ENCODE peak calls at places on chromosomes 2 and 18, in six cellular contexts. E, F, C, Q, Z and X are unnamed samples.

GRCh38 chr2:132909427-132909826 is 239.4 kb upstream of the LYPD1 start:
- DNase-seq in E (no peak), F (no peak), Q (no peak), Z (no peak), C (no peak), X (no peak)

GRCh38 chr2:113858764-113859163 is 31.1 kb upstream of the ACTR3 start:
- DNase-seq in E (no peak), F (no peak), Z (peak), C (peak), Q (no peak), X (no peak)

GRCh38 chr2:226795281-226796011 is 4.2 kb downstream of the IRS1 start:
- DNase-seq in Z (no peak), C (no peak), F (peak), E (no peak), Q (no peak), X (no peak)

GRCh38 chr2:48131503-48132293 is 225.4 kb upstream of the FBXO11 start:
- DNase-seq in C (no peak), E (no peak), F (no peak), Q (no peak), Z (peak), X (no peak)

GRCh38 chr2:234258562-234259141 is 208.2 kb downstream of the SPP2 start:
- DNase-seq in Q (no peak), Z (no peak), C (no peak), E (no peak), F (no peak), X (no peak)

GRCh38 chr2:106745468-106745867 is 140.5 kb downstream of the ST6GAL2 start:
- DNase-seq in F (no peak), C (no peak), Q (no peak), E (no peak), Z (peak), X (no peak)

GRCh38 chr2:205366336-205367060 is 315.8 kb upstream of the NRP2 start:
- DNase-seq in E (no peak), C (peak), Z (no peak), Q (no peak), F (no peak), X (no peak)

GRCh38 chr2:152065945-152066344 is 32.9 kb downstream of the CACNB4 start:
- DNase-seq in Q (no peak), Z (no peak), E (no peak), C (no peak), F (no peak), X (no peak)

GRCh38 chr2:42117923-42118758 is 51.0 kb upstream of the EML4 start:
- DNase-seq in E (no peak), F (no peak), Z (no peak), Q (no peak), C (peak), X (no peak)

GRCh38 chr2:150646746-150647145 is 159.3 kb upstream of the RND3 start:
- DNase-seq in E (no peak), Z (no peak), F (no peak), C (no peak), Q (no peak), X (no peak)

GRCh38 chr2:113754989-113755689 is 1.3 kb downstream of the SLC35F5 start:
- DNase-seq in F (no peak), E (no peak), Z (peak), C (peak), Q (no peak), X (no peak)

GRCh38 chr2:138829326-138829725 is 49.1 kb upstream of the NXPH2 start:
- DNase-seq in Z (peak), C (peak), Q (peak), F (no peak), E (no peak), X (peak)

GRCh38 chr18:22685788-22686187 is 247.3 kb upstream of the RBBP8 start:
- DNase-seq in Q (no peak), Z (no peak), C (no peak), F (no peak), E (no peak), X (no peak)

GRCh38 chr2:1429895-1430294 is 16.6 kb downstream of the TPO start:
- DNase-seq in C (no peak), F (no peak), Q (no peak), E (no peak), Z (no peak), X (no peak)

GRCh38 chr2:196823750-196824149 is 14.6 kb upstream of the C2orf66 start:
- DNase-seq in F (no peak), Z (peak), Q (no peak), C (peak), E (no peak), X (no peak)

DNA sequence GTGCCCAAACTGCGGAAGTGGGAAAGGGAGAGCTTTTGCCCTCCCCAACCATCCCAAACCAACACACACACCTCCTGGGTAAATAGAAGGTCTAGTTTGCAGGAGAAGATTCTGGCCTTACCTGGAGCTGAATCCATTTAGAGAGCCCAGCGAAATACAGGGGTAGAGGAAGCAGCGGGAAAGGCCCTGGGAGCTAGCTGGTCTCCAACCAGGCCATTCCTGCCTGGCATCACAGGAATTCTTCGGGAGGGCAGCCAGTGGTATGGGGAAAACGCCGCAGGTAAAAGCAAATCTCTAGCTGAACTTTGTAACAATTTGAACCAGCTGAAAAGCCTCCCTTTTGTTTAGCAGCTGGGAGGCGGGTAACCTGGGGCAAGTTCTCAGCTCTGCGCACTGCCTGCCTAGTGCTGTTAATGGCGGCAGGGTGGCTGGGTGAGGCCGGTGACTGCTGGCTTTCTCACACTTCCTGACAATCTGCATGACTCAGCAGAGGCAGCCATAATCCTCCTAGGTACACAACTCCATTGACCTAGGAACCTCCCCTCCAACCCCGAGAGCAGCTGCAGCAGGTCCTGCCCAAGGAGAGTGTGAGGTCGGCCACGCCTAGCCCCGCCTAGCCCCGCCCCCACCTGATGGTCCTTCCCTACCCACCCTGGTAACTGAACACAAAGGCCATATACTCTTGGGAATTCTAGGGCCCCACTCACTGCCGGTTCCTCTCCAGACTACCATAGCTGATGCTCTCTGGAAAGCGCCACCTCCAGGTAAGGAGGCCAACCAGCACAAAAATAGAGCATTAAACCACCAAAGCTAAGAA is 483.8 kb upstream of the REG3G start:
- DNase-seq in Q (no peak), Z (no peak), F (no peak), C (no peak), E (no peak), X (no peak)
- TF ChIP-seq CTCF in Q (no peak), Z (no peak), F (no peak), C (no peak), E (no peak), X (no peak)

DNA sequence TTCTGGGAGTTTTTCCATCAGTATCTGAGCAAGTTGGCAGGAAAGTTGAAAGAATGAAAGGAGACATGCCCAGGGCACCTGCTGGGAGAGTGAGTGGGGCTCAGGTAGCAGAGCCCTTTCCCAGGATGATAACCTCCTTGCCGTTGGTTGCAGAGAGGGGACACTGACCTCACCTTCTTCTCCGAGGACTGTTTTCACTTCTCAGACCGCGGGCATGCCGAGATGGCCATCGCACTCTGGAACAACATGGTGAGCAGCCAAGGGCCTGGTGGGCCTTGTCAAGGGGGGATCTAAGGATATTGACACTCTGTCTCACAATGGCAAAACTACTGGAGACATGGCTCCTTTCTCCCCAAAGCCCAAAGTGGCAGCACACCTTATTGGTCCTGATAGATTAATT is 118.8 kb upstream of the PPP1CB start:
- DNase-seq in C (no peak), Q (no peak), Z (no peak), F (no peak), E (no peak), X (no peak)
- TF ChIP-seq CTCF in C (no peak), Q (no peak), Z (no peak), F (no peak), E (no peak), X (no peak)

DNA sequence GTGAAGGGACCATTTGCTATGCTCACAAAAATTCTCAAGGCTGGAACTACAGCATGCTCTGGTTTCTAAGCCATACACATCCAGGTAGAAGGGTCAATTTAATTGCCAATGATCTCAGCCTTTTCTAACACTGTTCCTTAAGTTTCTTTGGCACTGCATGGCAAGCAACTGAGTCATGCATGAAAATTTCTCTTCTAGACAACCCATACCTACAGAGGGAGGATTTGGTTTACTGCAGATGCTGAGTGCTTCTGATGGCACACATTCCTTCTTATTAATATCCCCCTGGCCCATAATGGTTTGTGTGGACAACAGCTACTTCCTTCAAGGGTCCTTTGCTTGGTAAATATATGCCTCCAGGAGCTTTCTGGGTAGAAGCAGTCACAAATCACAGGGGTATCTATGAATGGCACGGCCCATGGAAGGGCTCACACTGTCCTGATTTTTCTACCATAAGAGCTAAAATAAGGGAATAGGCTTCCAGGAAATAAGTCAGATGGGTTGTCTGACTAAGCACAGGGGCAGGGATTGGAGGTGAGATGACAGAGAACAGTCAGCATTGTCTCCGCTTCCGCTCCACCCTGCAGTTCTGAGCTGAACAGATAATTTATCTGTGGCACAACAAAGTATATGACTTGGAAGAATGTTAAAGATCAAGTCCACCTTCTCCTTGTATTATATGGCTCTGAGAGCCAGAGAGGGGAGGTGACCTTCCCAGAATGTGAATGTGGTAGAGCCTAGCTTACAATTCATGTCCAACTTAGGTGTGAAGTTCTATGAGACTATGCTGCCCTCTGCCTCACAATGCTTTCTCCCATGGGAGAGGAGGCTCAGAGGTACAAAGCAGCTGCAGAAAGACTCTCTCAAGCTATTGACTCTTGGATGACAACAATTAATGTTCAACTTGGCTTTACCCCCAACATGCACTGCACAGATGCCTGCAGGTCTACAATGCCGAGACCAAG is 199.2 kb upstream of the TNP1 start:
- DNase-seq in C (no peak), F (no peak), E (no peak), Q (no peak), Z (no peak), X (no peak)
- TF ChIP-seq CTCF in C (no peak), F (no peak), E (no peak), Q (no peak), Z (no peak), X (no peak)

GRCh38 chr18:12421732-12422131 is 14.0 kb downstream of the PRELID3A start:
- DNase-seq in F (no peak), C (no peak), E (no peak), Q (no peak), Z (no peak), X (no peak)
- TF ChIP-seq CTCF in F (no peak), C (no peak), E (no peak), Q (no peak), Z (no peak), X (no peak)

GRCh38 chr2:71157124-71157802 is 26.8 kb downstream of the MPHOSPH10 start:
- DNase-seq in C (peak), E (peak), Q (peak), Z (peak), F (no peak), X (peak)
- TF ChIP-seq CTCF in C (peak), E (peak), Q (peak), Z (peak), F (peak), X (peak)

GRCh38 chr18:59272221-59272888 is 899 bp downstream of the RAX start:
- DNase-seq in E (no peak), Q (no peak), C (no peak), Z (no peak), F (no peak), X (no peak)

GRCh38 chr18:59271606-59272220 is 1.5 kb downstream of the RAX start:
- DNase-seq in C (no peak), Q (no peak), E (no peak), F (no peak), Z (no peak), X (no peak)

GRCh38 chr18:59273936-59274928 is 978 bp upstream of the RAX start:
- DNase-seq in C (no peak), E (no peak), Q (no peak), F (no peak), Z (no peak), X (no peak)

GRCh38 chr18:59275406-59275949 is 2.2 kb upstream of the RAX start:
- DNase-seq in F (no peak), Z (no peak), E (no peak), Q (no peak), C (no peak), X (no peak)

DNA sequence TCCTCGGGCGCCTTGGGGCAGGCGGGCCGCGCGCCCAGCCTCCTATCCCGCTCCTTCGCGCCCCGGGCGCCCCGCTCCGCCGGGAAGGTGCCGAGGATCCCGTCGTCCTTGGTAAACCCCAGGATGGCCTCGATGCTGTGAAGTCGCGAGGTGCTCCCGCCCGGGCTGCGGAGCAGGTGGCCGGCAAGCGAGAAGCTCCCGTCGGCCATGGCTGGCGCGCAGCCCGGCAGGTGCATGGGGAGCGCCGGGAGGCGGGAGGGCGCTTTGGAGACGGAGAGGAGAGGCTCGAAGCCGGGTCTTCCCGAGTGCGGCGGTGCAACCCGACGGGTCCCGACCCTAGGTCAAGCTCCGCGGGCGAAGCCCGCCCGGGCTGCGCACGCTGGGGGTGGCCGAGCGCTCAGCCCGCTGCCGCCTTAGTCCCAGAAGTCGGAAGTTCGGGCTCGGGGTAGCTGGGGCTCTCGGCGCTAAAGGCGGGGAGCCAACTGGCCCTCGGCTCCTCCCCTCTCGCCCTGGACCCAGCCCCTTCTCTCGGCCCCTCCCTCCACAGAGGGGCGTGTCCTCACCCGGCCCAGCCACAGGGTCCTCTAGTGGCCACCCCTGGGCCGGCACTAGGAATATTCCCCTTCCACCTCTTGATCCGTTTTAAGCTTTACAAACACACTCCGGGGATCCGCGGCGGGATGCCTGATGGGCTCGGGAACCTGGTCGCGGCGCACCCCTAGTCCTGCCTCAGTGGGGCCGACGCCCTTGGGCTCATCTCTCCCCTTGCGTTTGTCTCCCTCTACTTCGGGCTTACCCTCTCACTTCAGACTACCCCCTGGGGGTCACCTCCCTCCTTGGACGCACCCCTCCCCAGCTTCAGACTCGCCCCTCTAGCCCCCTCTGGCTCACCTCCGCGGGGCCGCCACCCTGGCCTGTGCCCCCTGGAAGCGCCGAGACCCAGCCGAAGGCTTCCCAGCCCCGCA is at the start of gene RAX:
- DNase-seq in E (no peak), C (no peak), Z (peak), F (no peak), Q (peak), X (no peak)
- TF ChIP-seq CTCF in E (no peak), C (no peak), Z (peak), F (no peak), Q (peak), X (peak)

DNA sequence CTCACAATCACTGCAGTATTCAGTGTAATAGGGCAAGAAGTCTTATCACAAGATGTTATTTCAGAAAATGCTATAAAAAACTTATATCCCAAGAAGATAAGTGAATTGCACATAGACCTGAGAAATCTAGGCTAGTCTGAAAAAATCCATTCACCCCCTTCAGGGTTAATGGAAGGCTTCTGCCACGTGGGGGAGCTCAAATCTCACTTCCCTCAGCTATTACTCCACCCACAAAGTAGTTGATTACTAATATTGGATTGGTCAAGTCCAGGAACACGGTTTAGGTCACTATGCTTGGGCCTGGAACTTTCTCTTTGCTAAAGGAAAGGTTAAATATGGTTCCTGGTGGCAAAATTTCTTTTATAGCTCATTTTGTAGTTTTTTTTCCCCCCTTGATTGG is 51.2 kb upstream of the ADAM23 start:
- DNase-seq in Z (peak), C (peak), E (no peak), Q (no peak), F (no peak), X (no peak)
- TF ChIP-seq CTCF in Z (peak), C (peak), E (no peak), Q (peak), F (no peak), X (no peak)

GRCh38 chr2:191866675-191867506 is 20.0 kb upstream of the CAVIN2 start:
- DNase-seq in C (peak), Z (peak), E (peak), F (no peak), Q (no peak), X (no peak)

GRCh38 chr2:191870744-191871143 is 23.9 kb upstream of the CAVIN2 start:
- DNase-seq in F (no peak), Q (no peak), Z (no peak), C (no peak), E (no peak), X (no peak)

GRCh38 chr2:191867507-191867847 is 20.6 kb upstream of the CAVIN2 start:
- DNase-seq in E (no peak), C (no peak), F (no peak), Z (no peak), Q (no peak), X (no peak)

GRCh38 chr2:191869781-191870180 is 22.9 kb upstream of the CAVIN2 start:
- DNase-seq in F (no peak), E (no peak), Q (no peak), Z (no peak), C (no peak), X (no peak)

DNA sequence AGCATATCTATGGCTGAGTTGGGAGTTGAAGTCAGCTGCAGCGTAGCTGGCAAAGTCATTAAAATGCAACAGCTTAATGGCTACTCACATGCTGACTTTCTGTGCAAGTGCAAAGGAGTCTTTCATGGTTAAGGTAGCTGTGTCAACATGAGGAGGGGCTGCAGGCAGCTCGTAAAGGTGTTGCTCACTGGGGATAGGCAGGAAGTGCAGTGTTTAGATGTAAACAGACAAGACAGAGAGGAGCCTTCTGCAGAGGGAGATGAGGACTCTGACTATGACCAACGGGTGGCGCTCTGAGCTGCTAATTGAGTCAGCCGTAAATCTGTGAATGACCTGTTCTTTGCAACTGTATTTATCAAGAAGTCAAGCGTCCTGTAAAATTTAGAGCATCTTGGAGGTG is 22.3 kb upstream of the CAVIN2 start:
- DNase-seq in E (no peak), Q (no peak), F (no peak), Z (peak), C (peak), X (no peak)
- TF ChIP-seq CTCF in E (no peak), Q (peak), F (no peak), Z (peak), C (no peak), X (no peak)